ENCODE peak calls at places on chromosomes 13 and 19, in six cellular contexts. One of them, this sample, is unnamed.

GRCh38 chr19:4088975-4089374 is 22.3 kb upstream of the ZBTB7A start:
- DNase-seq in transverse colon: no peak
- DNase-seq in ovary: no peak
- DNase-seq in lower leg skin: no peak
- DNase-seq in body of pancreas: no peak
- DNase-seq in GM12891: no peak
- DNase-seq in this sample: peak; percentile 62

GRCh38 chr13:113802090-113802531 is 43.1 kb downstream of the TMEM255B start:
- DNase-seq in lower leg skin: peak; percentile 89
- DNase-seq in transverse colon: no peak
- DNase-seq in GM12891: no peak
- DNase-seq in body of pancreas: no peak
- DNase-seq in ovary: peak; percentile 80
- DNase-seq in this sample: no peak

GRCh38 chr13:110530839-110531499 is 30.6 kb downstream of the RAB20 start:
- DNase-seq in lower leg skin: no peak
- DNase-seq in transverse colon: no peak
- DNase-seq in GM12891: no peak
- DNase-seq in body of pancreas: no peak
- DNase-seq in ovary: no peak
- DNase-seq in this sample: no peak

GRCh38 chr13:44437356-44438233 is 64.0 kb downstream of the SERP2 start:
- DNase-seq in GM12891: no peak
- DNase-seq in ovary: no peak
- DNase-seq in transverse colon: no peak
- DNase-seq in lower leg skin: no peak
- DNase-seq in body of pancreas: no peak
- DNase-seq in this sample: peak; percentile 75

GRCh38 chr13:81540777-81541176 is 1199.9 kb upstream of the SPRY2 start:
- DNase-seq in ovary: no peak
- DNase-seq in GM12891: no peak
- DNase-seq in lower leg skin: no peak
- DNase-seq in body of pancreas: no peak
- DNase-seq in transverse colon: no peak
- DNase-seq in this sample: no peak

GRCh38 chr13:112840472-112841302 is 128.3 kb upstream of the MCF2L start:
- DNase-seq in lower leg skin: peak; percentile 82
- DNase-seq in ovary: no peak
- DNase-seq in transverse colon: no peak
- DNase-seq in body of pancreas: no peak
- DNase-seq in GM12891: no peak
- DNase-seq in this sample: no peak

GRCh38 chr13:86174632-86175031 is 375.4 kb upstream of the SLITRK6 start:
- DNase-seq in GM12891: no peak
- DNase-seq in transverse colon: no peak
- DNase-seq in lower leg skin: no peak
- DNase-seq in ovary: no peak
- DNase-seq in body of pancreas: no peak
- DNase-seq in this sample: no peak

GRCh38 chr13:26475176-26476110 is 82.0 kb upstream of the WASF3 start:
- DNase-seq in GM12891: no peak
- DNase-seq in body of pancreas: no peak
- DNase-seq in transverse colon: no peak
- DNase-seq in ovary: no peak
- DNase-seq in lower leg skin: peak; percentile 21
- DNase-seq in this sample: no peak

GRCh38 chr13:75785130-75785529 is 149.0 kb downstream of the LMO7 start:
- DNase-seq in lower leg skin: no peak
- DNase-seq in ovary: no peak
- DNase-seq in body of pancreas: no peak
- DNase-seq in GM12891: no peak
- DNase-seq in transverse colon: no peak
- DNase-seq in this sample: no peak

GRCh38 chr13:91347212-91347995 is at the start of gene MIR17HG:
- DNase-seq in ovary: peak; percentile 90
- DNase-seq in body of pancreas: peak; percentile 89
- DNase-seq in transverse colon: peak; percentile 94
- DNase-seq in lower leg skin: peak; percentile 97
- DNase-seq in GM12891: peak; percentile 45
- DNase-seq in this sample: peak; percentile 92

GRCh38 chr13:39565036-39565949 is 37.7 kb downstream of the LHFPL6 start:
- DNase-seq in body of pancreas: no peak
- DNase-seq in ovary: no peak
- DNase-seq in lower leg skin: no peak
- DNase-seq in transverse colon: no peak
- DNase-seq in GM12891: no peak
- DNase-seq in this sample: no peak

GRCh38 chr13:103656329-103656728 is 590.1 kb upstream of the SLC10A2 start:
- DNase-seq in transverse colon: no peak
- DNase-seq in body of pancreas: no peak
- DNase-seq in lower leg skin: no peak
- DNase-seq in GM12891: no peak
- DNase-seq in ovary: no peak
- DNase-seq in this sample: no peak

GRCh38 chr19:56476671-56477428 is at the start of gene ZNF667:
- DNase-seq in transverse colon: no peak
- DNase-seq in GM12891: no peak
- DNase-seq in lower leg skin: no peak
- DNase-seq in ovary: no peak
- DNase-seq in body of pancreas: no peak
- DNase-seq in this sample: peak; percentile 8

GRCh38 chr19:18109731-18110671 is 12.4 kb downstream of the MAST3 start:
- DNase-seq in GM12891: peak; percentile 68
- DNase-seq in lower leg skin: no peak
- DNase-seq in ovary: peak; percentile 55
- DNase-seq in transverse colon: peak; percentile 77
- DNase-seq in body of pancreas: peak; percentile 72
- DNase-seq in this sample: no peak

DNA sequence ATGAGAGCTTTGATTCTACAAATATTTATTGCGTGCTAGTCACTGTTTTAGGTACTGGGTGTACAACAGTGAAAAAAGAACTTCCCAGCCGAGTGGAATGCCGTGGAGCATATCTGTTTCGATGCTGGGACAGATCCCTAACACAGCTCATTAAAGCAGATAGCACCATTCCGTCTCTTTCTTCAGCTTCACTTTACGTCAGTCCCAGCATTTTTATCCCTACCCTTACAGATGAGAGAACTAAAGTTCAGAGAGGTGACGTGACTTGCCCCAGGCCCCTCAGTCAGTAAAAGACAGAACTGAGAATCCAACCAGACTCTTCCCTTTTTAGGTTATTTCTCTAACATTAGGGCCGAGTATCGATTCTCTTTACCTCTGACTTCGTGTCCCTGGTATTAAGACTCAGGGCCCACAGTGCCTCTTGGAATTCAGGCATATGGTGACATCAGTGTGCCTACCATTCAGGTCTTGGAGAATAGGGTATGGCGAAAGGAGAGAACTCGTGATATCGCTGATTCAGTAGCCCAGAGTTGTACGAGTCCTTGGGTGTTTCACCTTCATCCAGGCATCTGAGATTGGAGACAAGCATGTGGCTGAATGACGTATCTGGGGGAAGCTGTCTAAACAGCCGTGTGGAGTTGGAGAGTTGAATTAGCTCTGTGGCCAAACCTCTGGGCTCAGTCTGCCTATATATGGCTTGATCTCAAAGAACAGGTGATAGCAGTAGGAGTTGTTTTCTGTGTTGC is 27.1 kb downstream of the ACTN4 start:
- DNase-seq in GM12891: no peak
- DNase-seq in body of pancreas: no peak
- DNase-seq in lower leg skin: no peak
- DNase-seq in transverse colon: no peak
- DNase-seq in ovary: no peak
- DNase-seq in this sample: no peak
- TF ChIP-seq POLR2A in GM12891: no peak
- TF ChIP-seq POLR2A in body of pancreas: no peak
- TF ChIP-seq POLR2A in lower leg skin: no peak
- TF ChIP-seq POLR2A in transverse colon: no peak
- TF ChIP-seq POLR2A in ovary: no peak
- TF ChIP-seq POLR2A in this sample: no peak

DNA sequence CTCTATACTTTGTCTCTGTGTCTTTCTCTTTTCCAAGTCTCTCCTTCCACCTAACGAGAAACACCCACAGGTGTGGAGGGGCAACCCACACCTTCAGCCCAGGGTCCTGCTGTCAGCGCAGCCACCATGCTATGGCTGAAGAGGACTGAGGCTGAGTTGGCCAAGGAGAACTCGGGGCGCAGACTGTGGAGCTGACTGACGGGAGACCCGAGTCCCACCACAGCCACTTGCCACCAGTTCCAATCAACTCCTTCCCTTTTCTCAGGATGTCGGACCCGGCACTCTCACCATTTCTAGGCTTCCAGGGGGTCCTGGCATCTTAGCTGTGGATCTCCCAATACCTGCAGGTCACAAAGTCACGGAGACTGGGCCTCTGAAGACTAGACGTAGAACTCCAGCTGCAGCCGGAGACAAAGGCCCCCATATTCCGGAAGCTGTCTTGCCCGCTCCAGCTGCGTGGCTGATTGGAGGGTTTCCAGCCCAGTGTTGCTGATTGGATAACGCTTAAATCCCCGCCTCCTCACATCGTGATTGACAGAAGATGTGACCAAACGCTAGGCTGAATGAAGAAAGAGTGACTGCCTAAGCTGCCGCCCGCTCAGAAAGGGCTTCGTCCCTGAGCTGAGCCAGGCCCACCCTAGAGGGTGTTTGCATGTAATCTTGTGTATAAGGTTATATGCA is 63.6 kb downstream of the ZNF429 start:
- DNase-seq in GM12891: peak; percentile 35
- DNase-seq in transverse colon: peak; percentile 81
- DNase-seq in lower leg skin: peak; percentile 94
- DNase-seq in ovary: peak; percentile 92
- DNase-seq in body of pancreas: peak; percentile 89
- DNase-seq in this sample: no peak
- TF ChIP-seq POLR2A in GM12891: no peak
- TF ChIP-seq POLR2A in transverse colon: no peak
- TF ChIP-seq POLR2A in lower leg skin: no peak
- TF ChIP-seq POLR2A in ovary: peak; percentile 10
- TF ChIP-seq POLR2A in body of pancreas: peak; percentile 74
- TF ChIP-seq POLR2A in this sample: peak; percentile 80

GRCh38 chr19:38877781-38878574 is at the start of gene RINL:
- DNase-seq in GM12891: peak; percentile 84
- DNase-seq in ovary: no peak
- DNase-seq in transverse colon: peak; percentile 71
- DNase-seq in lower leg skin: no peak
- DNase-seq in body of pancreas: peak; percentile 36
- DNase-seq in this sample: peak; percentile 52
- TF ChIP-seq POLR2A in GM12891: peak; percentile 76
- TF ChIP-seq POLR2A in ovary: no peak
- TF ChIP-seq POLR2A in transverse colon: no peak
- TF ChIP-seq POLR2A in lower leg skin: no peak
- TF ChIP-seq POLR2A in body of pancreas: peak; percentile 9
- TF ChIP-seq POLR2A in this sample: peak; percentile 40

GRCh38 chr19:34639491-34640085 is 37.4 kb downstream of the SCGB2B2 start:
- DNase-seq in transverse colon: peak; percentile 40
- DNase-seq in body of pancreas: peak; percentile 63
- DNase-seq in lower leg skin: no peak
- DNase-seq in GM12891: no peak
- DNase-seq in ovary: no peak
- DNase-seq in this sample: peak; percentile 74
- TF ChIP-seq POLR2A in transverse colon: no peak
- TF ChIP-seq POLR2A in body of pancreas: no peak
- TF ChIP-seq POLR2A in lower leg skin: no peak
- TF ChIP-seq POLR2A in GM12891: no peak
- TF ChIP-seq POLR2A in ovary: no peak
- TF ChIP-seq POLR2A in this sample: no peak

GRCh38 chr13:41213919-41214318 is 19.6 kb upstream of the KBTBD7 start:
- DNase-seq in transverse colon: no peak
- DNase-seq in GM12891: no peak
- DNase-seq in lower leg skin: no peak
- DNase-seq in body of pancreas: no peak
- DNase-seq in ovary: no peak
- DNase-seq in this sample: no peak

GRCh38 chr13:41206467-41206866 is 12.1 kb upstream of the KBTBD7 start:
- DNase-seq in GM12891: no peak
- DNase-seq in body of pancreas: no peak
- DNase-seq in transverse colon: no peak
- DNase-seq in ovary: no peak
- DNase-seq in lower leg skin: no peak
- DNase-seq in this sample: no peak

GRCh38 chr13:41212881-41213280 is 18.5 kb upstream of the KBTBD7 start:
- DNase-seq in transverse colon: no peak
- DNase-seq in ovary: no peak
- DNase-seq in lower leg skin: no peak
- DNase-seq in GM12891: no peak
- DNase-seq in body of pancreas: no peak
- DNase-seq in this sample: no peak

GRCh38 chr13:41213316-41213715 is 18.9 kb upstream of the KBTBD7 start:
- DNase-seq in ovary: no peak
- DNase-seq in transverse colon: no peak
- DNase-seq in body of pancreas: no peak
- DNase-seq in GM12891: no peak
- DNase-seq in lower leg skin: no peak
- DNase-seq in this sample: no peak

GRCh38 chr13:41211062-41211461 is 16.7 kb upstream of the KBTBD7 start:
- DNase-seq in ovary: no peak
- DNase-seq in body of pancreas: no peak
- DNase-seq in GM12891: no peak
- DNase-seq in lower leg skin: no peak
- DNase-seq in transverse colon: no peak
- DNase-seq in this sample: no peak
- TF ChIP-seq POLR2A in ovary: no peak
- TF ChIP-seq POLR2A in body of pancreas: no peak
- TF ChIP-seq POLR2A in GM12891: no peak
- TF ChIP-seq POLR2A in lower leg skin: no peak
- TF ChIP-seq POLR2A in transverse colon: no peak
- TF ChIP-seq POLR2A in this sample: no peak

GRCh38 chr19:37931941-37932655 is 25.1 kb downstream of the SIPA1L3 start:
- DNase-seq in body of pancreas: peak; percentile 92
- DNase-seq in ovary: peak; percentile 32
- DNase-seq in transverse colon: peak; percentile 89
- DNase-seq in lower leg skin: peak; percentile 92
- DNase-seq in GM12891: peak; percentile 35
- DNase-seq in this sample: no peak
- TF ChIP-seq POLR2A in body of pancreas: peak; percentile 70
- TF ChIP-seq POLR2A in ovary: no peak
- TF ChIP-seq POLR2A in transverse colon: peak; percentile 68
- TF ChIP-seq POLR2A in lower leg skin: no peak
- TF ChIP-seq POLR2A in GM12891: no peak
- TF ChIP-seq POLR2A in this sample: no peak

DNA sequence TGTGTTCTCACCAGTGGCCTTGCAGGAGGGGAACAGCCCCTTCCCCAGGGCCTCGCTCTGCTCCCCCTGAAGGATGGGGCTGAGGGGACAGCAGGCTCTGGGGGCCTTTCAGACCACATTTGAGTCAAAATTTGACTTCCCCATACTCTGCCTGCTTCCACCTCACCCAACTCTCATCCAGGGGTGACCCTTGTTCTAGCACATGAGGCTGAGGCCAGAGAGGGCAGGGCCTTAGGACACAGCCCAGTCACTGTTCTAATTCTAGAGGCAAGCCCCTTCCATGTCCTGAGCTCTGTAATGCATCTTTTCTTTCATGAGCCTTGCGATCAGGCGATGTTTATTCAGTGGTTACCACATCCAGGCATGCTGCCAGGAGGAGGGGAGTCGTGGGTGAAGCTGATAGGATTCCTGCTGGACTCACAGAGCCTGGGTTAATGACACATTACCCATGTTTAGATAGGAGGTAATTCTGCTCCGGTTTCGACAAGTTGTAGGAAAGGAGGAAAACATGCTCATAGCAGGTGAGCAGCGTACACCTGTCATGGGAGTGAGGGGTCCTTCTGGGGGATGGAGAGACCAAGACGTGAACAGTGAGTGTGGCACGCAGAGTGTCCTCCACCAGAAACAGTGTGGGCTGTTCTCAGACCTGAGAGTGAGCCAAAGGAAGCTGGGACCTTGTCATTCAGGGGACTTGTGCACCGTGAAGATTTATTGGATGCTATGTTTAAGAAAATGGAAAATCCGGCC is 9.3 kb downstream of the RPS9 start:
- DNase-seq in GM12891: no peak
- DNase-seq in ovary: peak; percentile 91
- DNase-seq in body of pancreas: peak; percentile 99
- DNase-seq in transverse colon: peak; percentile 93
- DNase-seq in lower leg skin: peak; percentile 95
- DNase-seq in this sample: peak; percentile 96
- TF ChIP-seq POLR2A in GM12891: peak; percentile 52
- TF ChIP-seq POLR2A in ovary: no peak
- TF ChIP-seq POLR2A in body of pancreas: peak; percentile 83
- TF ChIP-seq POLR2A in transverse colon: peak; percentile 34
- TF ChIP-seq POLR2A in lower leg skin: no peak
- TF ChIP-seq POLR2A in this sample: peak; percentile 63